ENCODE peak calls at places on chromosomes 2 and 18, in six cellular contexts. G, F, U, B, X and T are unnamed samples.

GRCh38 chr2:96341641-96342040 is 6.1 kb downstream of the NCAPH start:
- DNase-seq in U (no peak), G (no peak), B (no peak), X (no peak), F (no peak), T (no peak)

GRCh38 chr2:24731923-24732322 is 61.3 kb downstream of the PTRHD1 start:
- DNase-seq in G (no peak), U (no peak), B (no peak), F (no peak), X (no peak), T (no peak)

GRCh38 chr2:13662055-13662454 is 945.3 kb downstream of the TRIB2 start:
- DNase-seq in X (no peak), B (no peak), G (no peak), F (no peak), U (no peak), T (no peak)

GRCh38 chr2:134683561-134684112 is 35.2 kb downstream of the TMEM163 start:
- DNase-seq in U (peak), B (no peak), G (no peak), F (peak), X (no peak), T (peak)

GRCh38 chr2:176188969-176189665 is 649 bp downstream of the HOXD1 start:
- DNase-seq in F (peak), B (no peak), G (no peak), U (no peak), X (no peak), T (no peak)

GRCh38 chr2:197113221-197113831 is 186.8 kb upstream of the PGAP1 start:
- DNase-seq in B (peak), G (no peak), U (no peak), F (no peak), X (no peak), T (peak)

GRCh38 chr2:177264539-177265385 is at the start of gene NFE2L2:
- DNase-seq in B (peak), G (peak), X (peak), U (peak), F (peak), T (peak)

GRCh38 chr18:70293166-70293565 is 4.3 kb downstream of the SOCS6 start:
- DNase-seq in B (no peak), F (no peak), U (no peak), G (no peak), X (no peak), T (no peak)

GRCh38 chr18:48943736-48944527 is 6.8 kb downstream of the SMAD7 start:
- DNase-seq in X (no peak), U (no peak), G (no peak), B (no peak), F (no peak), T (no peak)

GRCh38 chr18:74598350-74599001 is 806 bp downstream of the ZNF407 start:
- DNase-seq in U (peak), X (peak), G (peak), F (peak), B (peak), T (peak)

GRCh38 chr2:173990970-173991819 is 26.0 kb upstream of the SP3 start:
- DNase-seq in X (peak), G (no peak), U (peak), B (peak), F (no peak), T (no peak)

GRCh38 chr18:61992923-61993322 is 100.1 kb upstream of the RNF152 start:
- DNase-seq in G (no peak), U (no peak), F (no peak), X (no peak), B (no peak), T (no peak)

GRCh38 chr2:202718614-202719013 is 83.8 kb downstream of the FAM117B start:
- DNase-seq in F (no peak), X (no peak), B (no peak), U (no peak), G (no peak), T (no peak)

GRCh38 chr2:189337648-189338047 is 103.6 kb upstream of the WDR75 start:
- DNase-seq in X (no peak), F (no peak), U (no peak), G (no peak), B (no peak), T (no peak)

GRCh38 chr18:35578481-35578880 is 3.1 kb upstream of the GALNT1 start:
- DNase-seq in X (no peak), G (no peak), B (no peak), U (no peak), F (no peak), T (no peak)

GRCh38 chr2:190805126-190805525 is 75.5 kb upstream of the GLS start:
- DNase-seq in F (no peak), B (no peak), G (no peak), U (no peak), X (no peak), T (no peak)

GRCh38 chr2:114350186-114350725 is 92.2 kb upstream of the DPP10 start:
- DNase-seq in X (no peak), G (no peak), F (no peak), U (no peak), B (no peak), T (no peak)

GRCh38 chr2:101823347-101823791 is 125.9 kb downstream of the MAP4K4 start:
- DNase-seq in U (peak), X (peak), F (peak), B (no peak), G (no peak), T (peak)

GRCh38 chr2:2271471-2271941 is 59.6 kb downstream of the MYT1L start:
- DNase-seq in B (no peak), X (no peak), G (no peak), F (no peak), U (peak), T (no peak)

GRCh38 chr2:170461875-170462274 is 253.3 kb upstream of the SP5 start:
- DNase-seq in F (no peak), G (no peak), U (no peak), X (no peak), B (peak), T (no peak)

GRCh38 chr2:54638774-54639187 is 84.7 kb upstream of the EML6 start:
- DNase-seq in U (no peak), F (no peak), G (no peak), X (no peak), B (no peak), T (no peak)

GRCh38 chr2:169891593-169892298 is 64.5 kb downstream of the UBR3 start:
- DNase-seq in F (no peak), X (no peak), G (no peak), U (no peak), B (no peak), T (no peak)

GRCh38 chr2:105812180-105813044 is 67.7 kb downstream of the NCK2 start:
- DNase-seq in U (no peak), X (no peak), B (peak), G (no peak), F (no peak), T (peak)

GRCh38 chr2:177262958-177263450 is 1.5 kb downstream of the NFE2L2 start:
- DNase-seq in G (no peak), B (no peak), U (no peak), F (no peak), X (no peak), T (no peak)

GRCh38 chr18:26262156-26262555 is 35.9 kb downstream of the TAF4B start:
- DNase-seq in U (no peak), G (no peak), B (no peak), F (no peak), X (no peak), T (no peak)

GRCh38 chr2:31254237-31255203 is 20.6 kb downstream of the EHD3 start:
- DNase-seq in G (no peak), B (no peak), X (no peak), U (no peak), F (no peak), T (no peak)

GRCh38 chr2:60523987-60524386 is 29.5 kb downstream of the BCL11A start:
- DNase-seq in U (no peak), G (no peak), X (no peak), B (no peak), F (no peak), T (no peak)

GRCh38 chr2:237978058-237978712 is 11.4 kb downstream of the UBE2F start:
- DNase-seq in B (no peak), U (no peak), F (no peak), G (no peak), X (no peak), T (no peak)